ENCODE peak calls at places on chromosomes 16 and 17, in nine cellular contexts. A is RCC 7860; U is RPMI8226; I is Kasumi-1; X is kidney glomerular epithelial cell; J is activated T-helper 1 cell treated with anti-CD3 and anti-CD28 coated beads, Interleukin-2, amount 50 U/mL, for 16 hours; S is NCI-H1092; F is brain pericyte; M is nucleus accumbens. T is an unnamed sample.

GRCh38 chr17:17484451-17484899 is 7.7 kb downstream of the MED9 start:
- DNase-seq in A (no peak), U (no peak), I (peak; percentile 1), X (no peak), J (no peak), S (no peak), F (no peak), M (peak; percentile 72), T (no peak)

GRCh38 chr17:20735796-20736195 is 156.3 kb downstream of the CDRT15L2 start:
- DNase-seq in A (no peak), U (no peak), I (no peak), X (no peak), J (no peak), S (no peak), F (no peak), M (no peak), T (no peak)

GRCh38 chr16:47480410-47480809 is 19.3 kb downstream of the PHKB start:
- DNase-seq in A (no peak), U (no peak), I (no peak), X (no peak), J (no peak), S (no peak), F (no peak), M (no peak), T (no peak)

GRCh38 chr17:4199818-4200402 is 56.9 kb downstream of the CYB5D2 start:
- DNase-seq in A (peak; percentile 11), U (peak; percentile 41), I (peak; percentile 33), X (peak; percentile 9), J (no peak), S (peak; percentile 2), F (no peak), M (no peak), T (peak; percentile 26)

GRCh38 chr16:62077998-62078397 is 41.8 kb upstream of the CDH8 start:
- DNase-seq in A (no peak), U (peak; percentile 29), I (no peak), X (no peak), J (no peak), S (no peak), F (no peak), M (no peak), T (peak; percentile 7)

GRCh38 chr16:80158766-80159165 is 382.0 kb upstream of the DYNLRB2 start:
- DNase-seq in A (peak; percentile 84), U (no peak), I (no peak), X (peak; percentile 63), J (no peak), S (no peak), F (no peak), M (no peak), T (no peak)

GRCh38 chr17:64150237-64151015 is 20.5 kb upstream of the ERN1 start:
- DNase-seq in A (no peak), U (no peak), I (no peak), X (no peak), J (no peak), S (no peak), F (no peak), M (no peak), T (no peak)

GRCh38 chr17:74443516-74444296 is 11.8 kb downstream of the GPRC5C start:
- DNase-seq in A (no peak), U (no peak), I (no peak), X (no peak), J (no peak), S (no peak), F (no peak), M (no peak), T (no peak)

GRCh38 chr17:30084773-30085172 is 31.8 kb upstream of the NSRP1 start:
- DNase-seq in A (no peak), U (no peak), I (no peak), X (no peak), J (no peak), S (no peak), F (no peak), M (no peak), T (no peak)

GRCh38 chr17:77694391-77695363 is 263.8 kb upstream of the TNRC6C start:
- DNase-seq in A (no peak), U (no peak), I (no peak), X (no peak), J (no peak), S (no peak), F (no peak), M (no peak), T (no peak)

GRCh38 chr17:74008196-74008595 is 195.3 kb upstream of the RPL38 start:
- DNase-seq in A (no peak), U (peak; percentile 22), I (peak; percentile 42), X (no peak), J (no peak), S (peak; percentile 24), F (no peak), M (no peak), T (no peak)

GRCh38 chr16:86383488-86384262 is 126.7 kb upstream of the FOXF1 start:
- DNase-seq in A (peak; percentile 12), U (no peak), I (no peak), X (no peak), J (no peak), S (no peak), F (no peak), M (no peak), T (no peak)

GRCh38 chr16:22206847-22207714 is 1.0 kb downstream of the EEF2K start:
- DNase-seq in A (peak; percentile 35), U (peak; percentile 84), I (peak; percentile 47), X (peak; percentile 14), J (peak; percentile 37), S (peak; percentile 46), F (no peak), M (peak; percentile 64), T (peak; percentile 61)

GRCh38 chr16:75109732-75110243 is 6.8 kb downstream of the LDHD start:
- DNase-seq in A (peak; percentile 10), U (peak; percentile 61), I (peak; percentile 48), X (no peak), J (no peak), S (peak; percentile 56), F (no peak), M (peak; percentile 35), T (no peak)

GRCh38 chr16:12611916-12612597 is 191.6 kb downstream of the CPPED1 start:
- DNase-seq in A (no peak), U (no peak), I (no peak), X (no peak), J (no peak), S (no peak), F (no peak), M (no peak), T (no peak)

GRCh38 chr17:56876766-56877179 is 37.1 kb downstream of the TRIM25 start:
- DNase-seq in A (no peak), U (no peak), I (no peak), X (no peak), J (no peak), S (no peak), F (no peak), M (no peak), T (no peak)

GRCh38 chr16:28999577-28999976 is 14.7 kb downstream of the LAT start:
- DNase-seq in A (no peak), U (no peak), I (no peak), X (no peak), J (no peak), S (no peak), F (no peak), M (no peak), T (no peak)

GRCh38 chr17:36641877-36642845 is 40.8 kb downstream of the MRM1 start:
- DNase-seq in A (no peak), U (no peak), I (no peak), X (no peak), J (no peak), S (peak; percentile 7), F (no peak), M (no peak), T (peak; percentile 39)

GRCh38 chr17:58947411-58948208 is 159.1 kb downstream of the TRIM37 start:
- DNase-seq in A (no peak), U (no peak), I (no peak), X (no peak), J (no peak), S (no peak), F (no peak), M (no peak), T (no peak)

GRCh38 chr17:34728771-34729310 is 149.5 kb downstream of the TMEM132E start:
- DNase-seq in A (no peak), U (no peak), I (no peak), X (no peak), J (no peak), S (no peak), F (no peak), M (no peak), T (no peak)